ENCODE peak calls at places on chromosomes 3 and 15, in four cellular contexts. Q is natural killer cell; R is CD4-positive, alpha-beta T cell; H is aorta. O is an unnamed sample.
A peak's percentile ranks its signal among the peaks of the same experiment; 100 is the strongest.

GRCh38 chr3:71703796-71704195 is 21.4 kb downstream of the EIF4E3 start:
- ATAC-seq in Q (no peak), R (no peak), H (no peak), O (no peak)

GRCh38 chr3:23078735-23079134 is 124.4 kb upstream of the UBE2E2 start:
- ATAC-seq in Q (no peak), R (no peak), H (no peak), O (no peak)

GRCh38 chr15:23588268-23588667 is 22.8 kb downstream of the MKRN3 start:
- ATAC-seq in Q (no peak), R (no peak), H (no peak), O (no peak)

GRCh38 chr3:122316368-122316767 is 8.7 kb upstream of the CSTA start:
- ATAC-seq in Q (no peak), R (no peak), H (no peak), O (no peak)

GRCh38 chr15:89068325-89068784 is 19.9 kb upstream of the ABHD2 start:
- ATAC-seq in Q (peak; percentile 58), R (no peak), H (no peak), O (peak; percentile 92)

GRCh38 chr3:184685646-184686045 is 26.2 kb downstream of the MAGEF1 start:
- ATAC-seq in Q (no peak), R (no peak), H (no peak), O (no peak)

GRCh38 chr3:172467170-172467824 is 19.0 kb upstream of the GHSR start:
- ATAC-seq in Q (no peak), R (no peak), H (no peak), O (no peak)

GRCh38 chr15:74857671-74858365 is 14.9 kb upstream of the ULK3 start:
- ATAC-seq in Q (peak; percentile 84), R (no peak), H (no peak), O (peak; percentile 89)

GRCh38 chr3:41751597-41751996 is 210.3 kb downstream of the ULK4 start:
- ATAC-seq in Q (no peak), R (peak; percentile 65), H (no peak), O (no peak)

GRCh38 chr3:65334045-65334665 is 646.4 kb upstream of the ADAMTS9 start:
- ATAC-seq in Q (no peak), R (no peak), H (no peak), O (no peak)

GRCh38 chr3:192887701-192888100 is 30.0 kb downstream of the MB21D2 start:
- ATAC-seq in Q (no peak), R (no peak), H (no peak), O (no peak)

GRCh38 chr15:92375057-92375456 is 18.6 kb upstream of the ST8SIA2 start:
- ATAC-seq in Q (no peak), R (no peak), H (no peak), O (no peak)

GRCh38 chr15:39213385-39213840 is 367.5 kb upstream of the THBS1 start:
- ATAC-seq in Q (no peak), R (no peak), H (no peak), O (no peak)

O was measured in stimulated activated memory B cell treated with anti-CD40 and anti-IgM and Interleukin-4, amounts not matched to agents 10 μg/mL and 1 μg/mL and 100 μg/mL, for 72 hours.